ENCODE peak calls at places on chromosomes 3 and 15, in five cellular contexts. O is heart left ventricle, X is A549, V is IMR-90, H is GM12892. W is an unnamed sample.

GRCh38 chr3:190877925-190878324 is 15.4 kb upstream of the GMNC start:
- DNase-seq in X (no peak), O (no peak), V (no peak), H (no peak), W (no peak)

GRCh38 chr3:29642393-29643033 is 361.6 kb downstream of the RBMS3 start:
- DNase-seq in H (no peak), V (peak), X (no peak), O (no peak), W (peak)

GRCh38 chr3:41200669-41201021 is 1.3 kb downstream of the CTNNB1 start:
- DNase-seq in O (no peak), X (no peak), H (no peak), V (peak), W (peak)

GRCh38 chr15:31083394-31083790 is 18.1 kb downstream of the TRPM1 start:
- DNase-seq in X (no peak), H (no peak), O (no peak), V (no peak), W (peak)

GRCh38 chr3:133591271-133591742 is 17.8 kb downstream of the CDV3 start:
- DNase-seq in X (no peak), V (peak), O (no peak), H (no peak), W (no peak)

GRCh38 chr15:28881170-28881569 is 4.6 kb upstream of the APBA2 start:
- DNase-seq in O (peak), V (peak), H (no peak), X (no peak), W (no peak)

GRCh38 chr15:24878153-24878552 is 76.6 kb upstream of the SNRPN start:
- DNase-seq in H (no peak), X (no peak), O (no peak), V (peak), W (peak)

GRCh38 chr15:44501768-44502366 is 35.1 kb upstream of the EIF3J start:
- DNase-seq in O (no peak), V (peak), X (peak), H (no peak), W (no peak)

GRCh38 chr3:61679103-61679502 is 117.7 kb downstream of the PTPRG start:
- DNase-seq in O (no peak), V (no peak), H (no peak), X (no peak), W (no peak)

GRCh38 chr3:121757087-121757811 is 7.7 kb upstream of the GOLGB1 start:
- DNase-seq in H (no peak), V (no peak), X (no peak), O (no peak), W (no peak)

GRCh38 chr3:11185564-11186317 is 31.4 kb downstream of the HRH1 start:
- DNase-seq in V (peak), O (peak), X (peak), H (no peak), W (peak)

GRCh38 chr3:68855620-68856019 is 76.7 kb downstream of the TAFA4 start:
- DNase-seq in X (no peak), V (no peak), H (no peak), O (no peak), W (no peak)

GRCh38 chr3:27758083-27758482 is 36.0 kb upstream of the EOMES start:
- DNase-seq in O (no peak), H (no peak), X (peak), V (peak), W (no peak)

GRCh38 chr15:37289109-37289765 is 188.9 kb upstream of the MEIS2 start:
- DNase-seq in O (no peak), V (peak), H (no peak), X (no peak), W (no peak)

GRCh38 chr15:80152896-80153876 is at the start of gene FAH:
- DNase-seq in X (no peak), H (no peak), O (peak), V (peak), W (no peak)

GRCh38 chr3:126542340-126543241 is 16.1 kb downstream of the C3orf22 start:
- DNase-seq in O (peak), V (no peak), X (no peak), H (no peak), W (no peak)

GRCh38 chr15:100125627-100126231 is 216.0 kb downstream of the ADAMTS17 start:
- DNase-seq in V (no peak), X (no peak), O (no peak), H (no peak), W (no peak)

GRCh38 chr3:52006017-52006819 is 10.5 kb upstream of the RPL29 start:
- DNase-seq in H (no peak), V (no peak), X (no peak), O (no peak), W (no peak)

GRCh38 chr3:170488802-170489201 is 70.1 kb downstream of the CLDN11 start:
- DNase-seq in V (peak), H (no peak), O (no peak), X (no peak), W (peak)

GRCh38 chr3:42501681-42502428 is 588 bp upstream of the VIPR1 start:
- DNase-seq in H (peak), V (peak), X (no peak), O (peak), W (peak)

GRCh38 chr15:60478633-60479360 is at the start of gene ICE2:
- DNase-seq in H (peak), O (peak), V (peak), X (peak), W (peak)
- TF ChIP-seq POLR2A in H (peak), O (peak), V (peak), X (peak), W (peak)

GRCh38 chr15:59371458-59372351 is 966 bp downstream of the MYO1E start:
- DNase-seq in H (peak), V (no peak), X (peak), O (peak), W (peak)
- TF ChIP-seq POLR2A in H (no peak), V (no peak), X (no peak), O (no peak), W (peak)

GRCh38 chr3:157148123-157148889 is 11.6 kb downstream of the CCNL1 start:
- DNase-seq in H (no peak), O (no peak), X (no peak), V (no peak), W (no peak)
- TF ChIP-seq POLR2A in H (peak), O (no peak), X (no peak), V (no peak), W (no peak)

GRCh38 chr3:9731206-9732079 is at the start of gene BRPF1:
- DNase-seq in V (peak), X (peak), O (peak), H (peak), W (peak)
- TF ChIP-seq POLR2A in V (peak), X (peak), O (peak), H (peak), W (no peak)

GRCh38 chr3:122794779-122795673 is at the start of gene SLC49A4:
- DNase-seq in X (peak), H (peak), O (peak), V (peak), W (peak)

GRCh38 chr3:122794483-122794778 is 438 bp upstream of the SLC49A4 start:
- DNase-seq in X (no peak), V (peak), O (no peak), H (no peak), W (no peak)

GRCh38 chr3:122795674-122795969 is 753 bp downstream of the SLC49A4 start:
- DNase-seq in X (no peak), O (no peak), H (no peak), V (peak), W (no peak)

GRCh38 chr3:122797291-122797690 is 2.4 kb downstream of the SLC49A4 start:
- DNase-seq in H (no peak), O (no peak), X (no peak), V (peak), W (no peak)

GRCh38 chr3:122793568-122794416 is at the start of gene HSPBAP1:
- DNase-seq in X (peak), V (peak), H (peak), O (peak), W (peak)
- TF ChIP-seq POLR2A in X (peak), V (peak), H (peak), O (peak), W (peak)

DNA sequence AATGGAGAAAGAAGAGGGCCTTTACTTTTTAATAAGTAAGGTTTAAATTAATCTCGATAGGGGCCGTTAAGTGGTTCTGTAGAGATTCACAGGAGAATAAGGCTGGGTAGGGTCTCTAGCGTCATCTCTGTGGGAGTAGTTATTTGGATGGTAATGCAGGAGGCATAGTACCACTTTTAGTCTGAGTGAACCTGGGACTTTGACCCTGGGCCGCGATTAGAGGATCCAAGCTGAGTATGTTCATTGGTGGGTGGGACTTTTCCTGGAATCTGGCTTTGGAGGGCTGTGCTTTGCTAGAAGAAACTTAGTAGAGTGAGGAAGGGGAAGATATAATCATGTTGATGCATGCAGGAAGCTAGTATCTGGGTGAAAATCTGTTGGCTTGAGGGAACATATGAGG is 4.0 kb downstream of the LPP start:
- DNase-seq in X (no peak), O (no peak), V (no peak), H (no peak), W (no peak)
- TF ChIP-seq POLR2A in X (no peak), O (no peak), V (no peak), H (no peak), W (no peak)

GRCh38 chr3:57952208-57952631 is 56.0 kb upstream of the FLNB start:
- DNase-seq in X (no peak), H (no peak), O (no peak), V (peak), W (no peak)
- TF ChIP-seq POLR2A in X (no peak), H (no peak), O (no peak), V (peak), W (no peak)

GRCh38 chr15:52680041-52680391 is 828 bp upstream of the ATOSA start:
- DNase-seq in H (no peak), O (no peak), X (no peak), V (peak), W (no peak)

GRCh38 chr15:52679232-52680040 is at the start of gene ATOSA:
- DNase-seq in V (peak), H (peak), O (peak), X (peak), W (peak)

GRCh38 chr15:52677593-52677992 is 1.6 kb downstream of the ATOSA start:
- DNase-seq in O (no peak), V (no peak), H (no peak), X (no peak), W (no peak)

GRCh38 chr15:52678036-52678467 is 1.1 kb downstream of the ATOSA start:
- DNase-seq in V (peak), O (peak), X (peak), H (no peak), W (peak)

DNA sequence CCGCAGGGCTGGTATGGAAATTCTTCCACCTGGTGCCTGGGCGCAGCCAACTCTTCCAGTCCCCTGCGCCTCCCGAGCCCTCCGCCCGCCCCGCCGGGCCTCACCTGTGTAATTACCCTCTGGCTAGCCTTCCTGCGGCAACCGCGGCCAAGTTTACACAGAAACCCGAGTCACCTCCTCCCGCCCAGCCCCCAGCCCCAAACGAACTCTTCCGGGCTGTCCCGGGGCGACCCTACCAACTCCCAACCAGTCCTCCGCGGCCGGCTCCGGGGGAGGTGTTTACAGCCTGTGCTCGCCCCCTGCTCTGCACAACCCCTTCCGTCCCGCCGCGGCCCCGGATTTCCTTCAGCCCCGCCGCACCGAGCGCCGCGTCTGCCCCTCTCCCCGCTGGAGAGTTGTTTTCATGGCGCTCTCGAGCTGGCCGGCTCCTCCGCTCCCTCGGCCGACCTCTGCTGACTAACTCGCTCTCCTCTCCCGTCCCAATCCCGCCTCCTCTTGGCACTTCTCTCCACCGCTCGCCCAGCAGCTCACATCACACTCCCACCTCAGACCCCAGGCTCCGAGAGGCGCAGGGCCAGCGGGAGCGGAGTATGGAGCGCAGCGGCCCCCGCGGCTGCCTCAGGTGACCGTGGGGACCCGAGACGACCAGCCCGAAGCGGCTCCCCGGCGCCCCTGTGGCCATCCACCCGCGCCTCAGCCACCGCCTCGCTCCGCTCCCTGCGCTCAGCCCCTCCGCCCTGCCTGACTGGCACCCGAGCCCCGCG is 538 bp downstream of the ATOSA start:
- DNase-seq in V (peak), X (peak), H (no peak), O (peak), W (peak)
- TF ChIP-seq POLR2A in V (no peak), X (no peak), H (no peak), O (no peak), W (peak)

GRCh38 chr15:85517086-85517485 is 136.7 kb downstream of the AKAP13 start:
- DNase-seq in X (no peak), H (no peak), O (no peak), V (no peak), W (no peak)
- TF ChIP-seq POLR2A in X (no peak), H (no peak), O (no peak), V (no peak), W (no peak)